ENCODE peak calls at places on chromosomes 11 and 22, in seven cellular contexts. Y, T, C, H, W, M and Z are unnamed samples.

GRCh38 chr11:96303067-96303466 is 39.9 kb downstream of the MAML2 start:
- DNase-seq in C (no peak), W (no peak), M (no peak), Y (no peak), H (no peak), T (no peak), Z (no peak)

GRCh38 chr11:46260161-46260560 is 17.3 kb upstream of the CREB3L1 start:
- DNase-seq in M (no peak), H (no peak), T (no peak), Y (no peak), C (no peak), W (no peak), Z (no peak)

GRCh38 chr11:37552284-37552683 is 954.2 kb upstream of the RAG2 start:
- DNase-seq in T (no peak), W (no peak), M (no peak), H (no peak), C (no peak), Y (no peak), Z (no peak)

GRCh38 chr11:95776859-95777258 is 12.7 kb downstream of the FAM76B start:
- DNase-seq in Y (no peak), H (no peak), M (no peak), W (no peak), C (no peak), T (no peak), Z (no peak)

GRCh38 chr11:83051760-83052671 is 19.7 kb downstream of the RAB30 start:
- DNase-seq in T (no peak), Y (no peak), M (no peak), H (no peak), C (no peak), W (peak), Z (peak)

GRCh38 chr11:85755285-85755684 is 55.7 kb downstream of the SYTL2 start:
- DNase-seq in C (no peak), W (no peak), Y (no peak), H (no peak), M (no peak), T (no peak), Z (no peak)

GRCh38 chr11:117673561-117673960 is 123.5 kb downstream of the DSCAML1 start:
- DNase-seq in Y (no peak), H (no peak), T (no peak), C (no peak), M (no peak), W (no peak), Z (no peak)

GRCh38 chr11:10876168-10876567 is 18.3 kb upstream of the ZBED5 start:
- DNase-seq in C (no peak), W (no peak), M (no peak), H (no peak), Y (no peak), T (no peak), Z (no peak)

GRCh38 chr11:120462825-120463224 is 48.7 kb upstream of the GRIK4 start:
- DNase-seq in Y (no peak), H (no peak), W (no peak), C (no peak), M (no peak), T (no peak), Z (no peak)

GRCh38 chr22:18994780-18995711 is 59.0 kb upstream of the PRODH start:
- DNase-seq in W (no peak), T (peak), M (no peak), C (no peak), H (no peak), Y (no peak), Z (no peak)

GRCh38 chr11:33936745-33937612 is 45.1 kb upstream of the LMO2 start:
- DNase-seq in M (no peak), H (no peak), W (peak), C (no peak), Y (peak), T (no peak), Z (peak)

GRCh38 chr11:78253797-78254196 is 65.1 kb downstream of the USP35 start:
- DNase-seq in W (peak), Y (no peak), T (no peak), H (no peak), M (no peak), C (no peak), Z (no peak)

GRCh38 chr22:50206599-50206998 is 5.8 kb downstream of the SELENOO start:
- DNase-seq in T (peak), Y (no peak), H (no peak), W (no peak), C (no peak), M (no peak), Z (no peak)

GRCh38 chr11:120314861-120315260 is 10.2 kb upstream of the TLCD5 start:
- DNase-seq in C (no peak), Y (no peak), T (no peak), H (no peak), M (no peak), W (no peak), Z (no peak)

GRCh38 chr11:126465573-126466287 is 110.2 kb downstream of the ST3GAL4 start:
- DNase-seq in H (no peak), W (no peak), Y (no peak), C (no peak), T (no peak), M (no peak), Z (peak)

GRCh38 chr11:46969379-46969778 is 32.8 kb downstream of the CSTPP1 start:
- DNase-seq in M (no peak), W (no peak), H (no peak), T (no peak), C (no peak), Y (no peak), Z (no peak)

GRCh38 chr11:77821349-77821851 is 456 bp downstream of the AAMDC start:
- DNase-seq in M (peak), Y (peak), T (peak), C (peak), W (peak), H (no peak), Z (peak)

GRCh38 chr11:72190581-72191205 is 1.2 kb upstream of the FOLR1 start:
- DNase-seq in C (no peak), H (no peak), M (no peak), T (no peak), Y (no peak), W (no peak), Z (no peak)

GRCh38 chr11:17673951-17674350 is 45.4 kb upstream of the MYOD1 start:
- DNase-seq in T (no peak), H (no peak), W (peak), M (no peak), C (no peak), Y (no peak), Z (no peak)

GRCh38 chr11:118142809-118143208 is 9.8 kb downstream of the SCN4B start:
- DNase-seq in T (no peak), C (no peak), Y (no peak), M (no peak), W (no peak), H (no peak), Z (no peak)

GRCh38 chr11:102882389-102883024 is 7.7 kb upstream of the MMP12 start:
- DNase-seq in Y (no peak), W (no peak), H (no peak), T (no peak), M (no peak), C (no peak), Z (no peak)

GRCh38 chr11:111443640-111444039 is 64.6 kb upstream of the POU2AF1 start:
- DNase-seq in W (no peak), T (no peak), H (no peak), C (no peak), Y (no peak), M (no peak), Z (no peak)

GRCh38 chr11:108025387-108026080 is 16.8 kb downstream of the CUL5 start:
- DNase-seq in Y (no peak), W (no peak), M (no peak), C (no peak), T (no peak), H (no peak), Z (no peak)

GRCh38 chr11:80393210-80393609 is 952.4 kb upstream of the TENM4 start:
- DNase-seq in Y (no peak), W (no peak), H (no peak), C (no peak), M (no peak), T (no peak), Z (no peak)

GRCh38 chr11:46391578-46392420 is at the start of gene CHRM4:
- DNase-seq in C (no peak), W (peak), M (peak), T (peak), H (no peak), Y (no peak), Z (no peak)

GRCh38 chr22:29342577-29343312 is 27.2 kb upstream of the RASL10A start:
- DNase-seq in T (peak), M (no peak), W (no peak), Y (no peak), C (no peak), H (no peak), Z (no peak)

GRCh38 chr22:49553518-49554295 is 274.0 kb downstream of the BRD1 start:
- DNase-seq in W (no peak), T (no peak), C (no peak), M (peak), H (no peak), Y (no peak), Z (peak)

GRCh38 chr11:27234043-27234668 is 128.9 kb downstream of the CCDC34 start:
- DNase-seq in H (no peak), C (peak), M (peak), W (peak), T (peak), Y (peak), Z (no peak)

GRCh38 chr22:39946571-39947407 is 13.4 kb upstream of the TMA7B start:
- DNase-seq in W (no peak), T (no peak), H (no peak), M (no peak), Y (no peak), C (no peak), Z (no peak)

GRCh38 chr11:114377612-114378267 is 22.6 kb downstream of the C11orf71 start:
- DNase-seq in T (no peak), Y (no peak), C (no peak), W (peak), M (no peak), H (no peak), Z (no peak)

GRCh38 chr22:20444325-20444724 is 6.7 kb upstream of the SCARF2 start:
- DNase-seq in C (no peak), W (no peak), Y (no peak), M (no peak), H (no peak), T (no peak), Z (no peak)

GRCh38 chr22:30546616-30547015 is at the start of gene SEC14L6:
- DNase-seq in H (no peak), Y (no peak), C (no peak), M (no peak), W (no peak), T (no peak), Z (no peak)

GRCh38 chr11:12139144-12139881 is 28.9 kb downstream of the MICAL2 start:
- DNase-seq in W (peak), C (no peak), T (no peak), M (no peak), Y (no peak), H (no peak), Z (no peak)

GRCh38 chr11:69700278-69701140 is 3.3 kb downstream of the FGF19 start:
- DNase-seq in M (peak), Y (peak), C (no peak), W (peak), H (no peak), T (peak), Z (peak)

GRCh38 chr11:118928870-118929495 is 3.3 kb upstream of the BCL9L start:
- DNase-seq in H (no peak), Y (no peak), T (peak), M (no peak), W (no peak), C (peak), Z (peak)

GRCh38 chr11:128182844-128183243 is 404.5 kb downstream of the ETS1 start:
- DNase-seq in Y (no peak), C (no peak), M (no peak), H (no peak), T (no peak), W (no peak), Z (no peak)

GRCh38 chr11:110093407-110094297 is 460 bp downstream of the ZC3H12C start:
- DNase-seq in W (no peak), C (no peak), H (peak), Y (peak), T (peak), M (peak), Z (peak)

GRCh38 chr11:110090466-110091026 is 2.6 kb upstream of the ZC3H12C start:
- DNase-seq in T (no peak), Y (no peak), H (no peak), W (no peak), M (no peak), C (no peak), Z (no peak)

GRCh38 chr11:110094298-110095073 is 1.3 kb downstream of the ZC3H12C start:
- DNase-seq in Y (no peak), M (no peak), C (no peak), W (no peak), T (no peak), H (no peak), Z (no peak)

GRCh38 chr11:110091995-110092576 is 1.1 kb upstream of the ZC3H12C start:
- DNase-seq in M (no peak), W (no peak), H (peak), Y (no peak), C (no peak), T (peak), Z (no peak)

DNA sequence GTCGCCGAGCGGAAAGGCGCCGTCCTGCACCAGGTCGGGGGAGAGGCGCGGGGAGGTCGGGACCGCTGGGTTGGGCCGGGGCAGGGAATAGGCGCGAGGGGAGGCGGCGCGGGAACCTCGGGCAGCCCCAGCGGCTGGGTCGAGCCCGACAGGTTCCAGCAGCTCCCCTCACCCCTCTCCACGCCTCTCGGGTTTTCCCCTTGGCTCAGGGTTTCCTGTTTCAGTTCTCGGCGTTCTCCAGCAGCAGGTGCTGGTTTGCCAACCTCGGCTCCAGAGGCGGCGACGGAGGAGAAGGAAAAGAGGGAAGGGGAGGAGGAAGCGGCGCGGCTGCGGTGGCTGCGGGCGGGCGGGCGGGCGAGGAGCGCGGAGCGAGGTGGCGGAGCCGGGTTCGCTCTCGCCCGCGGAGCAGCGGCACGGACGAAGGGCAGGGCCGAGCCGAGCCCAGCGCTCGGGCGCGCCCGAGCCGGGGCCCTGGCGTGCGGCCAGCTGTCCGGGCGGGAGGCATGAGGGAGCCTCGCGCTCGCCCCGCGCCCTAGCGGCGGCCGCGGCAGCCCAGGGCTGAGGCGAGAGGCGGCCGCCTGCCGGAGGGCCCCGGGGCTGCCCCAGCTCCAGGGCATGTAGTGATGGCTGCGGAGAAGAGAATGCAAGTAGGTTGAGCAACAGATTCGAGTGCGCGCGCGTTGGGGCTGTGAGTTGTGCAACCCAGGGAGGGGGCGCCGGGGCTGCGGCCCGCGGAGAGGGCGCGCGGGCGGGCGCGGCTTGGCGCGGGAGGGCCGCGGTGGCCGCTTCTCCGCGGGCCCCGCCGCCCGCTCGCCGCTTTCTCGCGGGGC is at the start of gene ZC3H12C:
- DNase-seq in Y (peak), W (peak), T (peak), H (peak), C (no peak), M (peak), Z (peak)
- TF ChIP-seq POLR2A in Y (peak), W (no peak), T (peak), H (no peak), C (peak), M (peak), Z (no peak)

GRCh38 chr22:37784829-37785495 is 22.8 kb upstream of the GCAT start:
- DNase-seq in C (no peak), Y (no peak), W (no peak), H (peak), M (peak), T (peak), Z (no peak)
- TF ChIP-seq POLR2A in C (no peak), Y (no peak), W (no peak), H (no peak), M (no peak), T (no peak), Z (no peak)

GRCh38 chr11:65315866-65316233 is 1.2 kb downstream of the CDC42EP2 start:
- DNase-seq in H (no peak), Y (no peak), T (no peak), W (no peak), M (no peak), C (no peak), Z (no peak)

GRCh38 chr11:65316979-65317786 is 2.5 kb downstream of the CDC42EP2 start:
- DNase-seq in Y (peak), T (peak), C (peak), W (peak), M (peak), H (peak), Z (peak)

GRCh38 chr11:65316311-65316978 is 1.8 kb downstream of the CDC42EP2 start:
- DNase-seq in C (no peak), H (no peak), T (no peak), Y (peak), W (no peak), M (no peak), Z (peak)

GRCh38 chr11:65315204-65315865 is 669 bp downstream of the CDC42EP2 start:
- DNase-seq in H (peak), M (peak), Y (peak), C (no peak), W (no peak), T (peak), Z (peak)

GRCh38 chr11:65314501-65315203 is at the start of gene CDC42EP2:
- DNase-seq in T (peak), W (peak), Y (peak), M (peak), C (no peak), H (peak), Z (peak)
- TF ChIP-seq POLR2A in T (peak), W (peak), Y (peak), M (peak), C (peak), H (peak), Z (peak)

GRCh38 chr11:7673724-7674434 is 579 bp upstream of the CYB5R2 start:
- DNase-seq in H (peak), W (no peak), Y (peak), T (no peak), C (no peak), M (peak), Z (peak)
- TF ChIP-seq POLR2A in H (no peak), W (no peak), Y (no peak), T (no peak), C (no peak), M (no peak), Z (no peak)

DNA sequence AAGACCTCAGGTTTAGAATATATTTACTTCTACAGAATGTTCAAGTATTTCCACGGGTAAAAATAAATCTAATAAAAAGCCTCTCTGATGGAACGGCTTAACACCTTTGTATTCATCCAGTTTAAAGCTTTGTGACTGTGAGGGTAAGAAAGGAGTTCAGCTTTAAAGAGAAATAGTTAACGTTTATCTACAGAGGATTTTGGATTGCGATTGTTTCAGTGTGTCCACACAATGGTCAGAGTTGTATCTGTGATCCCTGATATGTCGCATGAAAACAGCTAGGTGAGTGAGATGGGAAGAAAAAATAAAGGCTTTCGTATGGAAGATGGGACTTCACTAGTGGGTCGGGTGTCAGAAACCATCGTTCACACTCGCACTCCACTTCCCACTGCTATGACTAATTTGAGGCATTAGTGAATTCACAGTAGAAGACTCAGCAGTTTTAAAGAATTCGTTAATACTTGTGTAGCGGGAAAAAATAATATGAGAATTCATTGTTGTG is 1.6 kb downstream of the APLP2 start:
- DNase-seq in Y (no peak), H (no peak), M (no peak), W (peak), C (no peak), T (peak), Z (no peak)
- TF ChIP-seq POLR2A in Y (no peak), H (no peak), M (no peak), W (no peak), C (no peak), T (no peak), Z (no peak)

GRCh38 chr11:32438346-32438882 is 3.1 kb upstream of the WT1 start:
- DNase-seq in W (no peak), M (no peak), H (no peak), T (no peak), Y (no peak), C (no peak), Z (no peak)
- TF ChIP-seq POLR2A in W (no peak), M (no peak), H (no peak), T (no peak), Y (no peak), C (no peak), Z (no peak)

DNA sequence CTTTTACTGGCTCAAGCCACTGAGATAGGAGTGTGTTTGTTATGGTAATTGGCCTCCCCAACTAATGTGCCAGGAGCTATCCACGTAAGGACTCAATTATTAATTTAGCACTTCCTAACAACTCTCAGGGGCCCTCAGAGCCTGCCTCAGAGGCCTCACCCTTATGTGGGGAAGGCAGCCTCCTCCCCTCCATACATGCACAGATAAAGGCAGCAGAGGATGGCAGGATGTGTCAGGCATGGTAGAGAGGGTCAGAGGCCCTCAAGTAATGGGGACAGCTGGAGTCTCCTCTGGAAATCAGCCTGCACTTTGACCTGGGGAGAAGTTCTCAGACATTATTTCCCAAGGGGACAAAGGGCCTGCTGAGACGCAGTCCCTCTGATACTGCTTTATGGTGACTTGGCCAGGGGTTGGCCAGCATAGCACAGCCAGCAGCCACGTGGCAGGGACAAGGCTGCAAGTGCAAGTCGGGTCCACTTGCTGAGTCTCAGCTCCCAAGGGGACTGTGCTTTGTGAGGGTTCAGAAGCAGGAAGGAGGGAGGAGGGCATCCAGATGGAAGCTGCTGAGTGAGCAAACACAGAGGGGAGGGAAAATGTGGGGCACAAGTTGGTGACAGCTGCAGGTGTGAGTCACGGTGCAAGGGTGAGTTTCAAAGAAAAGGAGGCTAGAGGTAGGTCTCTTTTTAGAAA is 17.0 kb downstream of the MOGAT2 start:
- DNase-seq in M (peak), T (peak), H (no peak), C (no peak), W (no peak), Y (no peak), Z (no peak)
- TF ChIP-seq POLR2A in M (peak), T (peak), H (no peak), C (no peak), W (no peak), Y (no peak), Z (no peak)

GRCh38 chr22:43088979-43089717 is at the start of gene TTLL1:
- DNase-seq in H (peak), W (peak), M (peak), C (no peak), T (peak), Y (peak), Z (peak)
- TF ChIP-seq POLR2A in H (peak), W (peak), M (peak), C (no peak), T (peak), Y (no peak), Z (peak)